ENCODE peak calls at places on chromosomes 13 and 19, in seven cellular contexts. C, I, T, X, H, G and F are unnamed samples.

GRCh38 chr19:2051771-2052704 is 994 bp upstream of the MKNK2 start:
- DNase-seq in X (peak), H (no peak), C (peak), G (no peak), I (no peak), T (no peak), F (peak)

GRCh38 chr19:42412661-42413076 is 14.5 kb downstream of the LIPE start:
- DNase-seq in G (no peak), I (no peak), X (no peak), H (no peak), C (no peak), T (no peak), F (no peak)

GRCh38 chr13:114311908-114312307 is 2.4 kb upstream of the CHAMP1 start:
- DNase-seq in H (no peak), T (no peak), C (no peak), I (no peak), G (no peak), X (no peak), F (no peak)

GRCh38 chr19:52369463-52370340 is at the start of gene ZNF880:
- DNase-seq in H (peak), T (no peak), G (no peak), I (peak), C (peak), X (peak), F (peak)

GRCh38 chr19:29527500-29528328 is 1.9 kb downstream of the VSTM2B start:
- DNase-seq in I (no peak), T (no peak), G (no peak), C (no peak), X (no peak), H (no peak), F (no peak)

GRCh38 chr19:45376045-45376724 is 5.8 kb upstream of the ERCC2 start:
- DNase-seq in C (no peak), G (peak), X (no peak), T (peak), H (peak), I (peak), F (no peak)

GRCh38 chr19:8557637-8558238 is 19.5 kb downstream of the MYO1F start:
- DNase-seq in X (no peak), I (no peak), H (no peak), T (no peak), G (no peak), C (no peak), F (no peak)

GRCh38 chr13:35231426-35231825 is 245.1 kb downstream of the MAB21L1 start:
- DNase-seq in C (no peak), H (no peak), X (no peak), I (no peak), T (no peak), G (no peak), F (no peak)